ENCODE peak calls at places on chromosomes 7 and 10, in ten cellular contexts. V is activated CD4-positive, alpha-beta T cell treated with anti-CD3 and anti-CD28 coated beads for 48 hours; J is DMS79 treated with DMSO at 0.1 percent for 48 hours; R is C1 segment of cervical spinal cord; X is T-helper 9 cell; U is A549; B is aorta; Y is heart left ventricle; I is left lung; L is HS-27A. G is an unnamed sample.

GRCh38 chr7:69109879-69110278 is 488.4 kb upstream of the AUTS2 start:
- DNase-seq in V (no peak), J (no peak), R (no peak), X (no peak), U (no peak), B (no peak), Y (no peak), I (no peak), L (no peak), G (no peak)

GRCh38 chr7:154804449-154804848 is 198.5 kb downstream of the PAXIP1 start:
- DNase-seq in V (no peak), J (no peak), R (no peak), X (no peak), U (no peak), B (no peak), Y (no peak), I (no peak), L (no peak), G (no peak)

GRCh38 chr7:37643876-37644275 is 39.7 kb upstream of the GPR141 start:
- DNase-seq in V (no peak), J (no peak), R (no peak), X (no peak), U (peak; percentile 13), B (no peak), Y (no peak), I (no peak), L (no peak), G (no peak)

GRCh38 chr7:1505731-1506550 is 1.8 kb upstream of the INTS1 start:
- DNase-seq in V (no peak), J (peak; percentile 5), R (no peak), X (no peak), U (peak; percentile 78), B (peak; percentile 52), Y (no peak), I (peak; percentile 81), L (no peak), G (no peak)

GRCh38 chr10:63628526-63629362 is 107.5 kb downstream of the REEP3 start:
- DNase-seq in V (no peak), J (peak; percentile 93), R (peak; percentile 65), X (no peak), U (no peak), B (peak; percentile 74), Y (peak; percentile 79), I (no peak), L (no peak), G (peak; percentile 18)

GRCh38 chr10:121002586-121003205 is 151.5 kb downstream of the WDR11 start:
- DNase-seq in V (no peak), J (no peak), R (no peak), X (no peak), U (no peak), B (no peak), Y (no peak), I (no peak), L (no peak), G (no peak)

GRCh38 chr7:885893-886625 is 9.7 kb downstream of the GET4 start:
- DNase-seq in V (no peak), J (no peak), R (no peak), X (no peak), U (no peak), B (peak; percentile 33), Y (no peak), I (peak; percentile 43), L (no peak), G (no peak)

GRCh38 chr10:112755446-112756117 is 194.5 kb upstream of the TCF7L2 start:
- DNase-seq in V (no peak), J (no peak), R (peak; percentile 27), X (no peak), U (no peak), B (no peak), Y (no peak), I (no peak), L (no peak), G (no peak)

GRCh38 chr7:52143219-52143618 is 826.6 kb upstream of the COBL start:
- DNase-seq in V (no peak), J (no peak), R (no peak), X (no peak), U (no peak), B (no peak), Y (no peak), I (no peak), L (no peak), G (no peak)

GRCh38 chr7:73308074-73308664 is 457 bp downstream of the NSUN5 start:
- DNase-seq in V (no peak), J (no peak), R (no peak), X (no peak), U (no peak), B (no peak), Y (no peak), I (peak; percentile 83), L (no peak), G (no peak)

GRCh38 chr7:139328375-139328774 is 12.8 kb upstream of the FMC1 start:
- DNase-seq in V (no peak), J (no peak), R (no peak), X (no peak), U (peak; percentile 20), B (no peak), Y (no peak), I (no peak), L (no peak), G (no peak)

GRCh38 chr10:120555436-120556163 is 98.6 kb downstream of the PLPP4 start:
- DNase-seq in V (no peak), J (no peak), R (no peak), X (no peak), U (no peak), B (no peak), Y (no peak), I (no peak), L (no peak), G (no peak)

GRCh38 chr7:106681815-106682495 is 21.0 kb upstream of the CCDC71L start:
- DNase-seq in V (no peak), J (no peak), R (no peak), X (no peak), U (peak; percentile 48), B (no peak), Y (no peak), I (no peak), L (peak; percentile 22), G (no peak)

GRCh38 chr10:60508037-60508436 is 118.4 kb upstream of the ANK3 start:
- DNase-seq in V (no peak), J (no peak), R (no peak), X (no peak), U (no peak), B (no peak), Y (no peak), I (no peak), L (no peak), G (no peak)

GRCh38 chr7:51477323-51477722 is 160.7 kb upstream of the COBL start:
- DNase-seq in V (no peak), J (no peak), R (no peak), X (no peak), U (no peak), B (no peak), Y (no peak), I (no peak), L (no peak), G (no peak)

GRCh38 chr10:127303746-127304145 is 107.4 kb upstream of the INSYN2A start:
- DNase-seq in V (no peak), J (no peak), R (no peak), X (no peak), U (no peak), B (no peak), Y (no peak), I (no peak), L (no peak), G (no peak)

GRCh38 chr7:108009873-108010272 is 6.9 kb upstream of the LAMB1 start:
- DNase-seq in V (no peak), J (no peak), R (no peak), X (no peak), U (no peak), B (no peak), Y (no peak), I (no peak), L (no peak), G (no peak)

GRCh38 chr7:155576900-155577508 is 30.6 kb upstream of the CNPY1 start:
- DNase-seq in V (no peak), J (no peak), R (no peak), X (no peak), U (no peak), B (no peak), Y (no peak), I (no peak), L (no peak), G (no peak)

GRCh38 chr10:36428507-36428906 is 696.9 kb upstream of the ANKRD30A start:
- DNase-seq in V (no peak), J (no peak), R (no peak), X (no peak), U (no peak), B (no peak), Y (no peak), I (no peak), L (no peak), G (no peak)

GRCh38 chr7:132641238-132641637 is 65.0 kb upstream of the PLXNA4 start:
- DNase-seq in V (no peak), J (no peak), R (no peak), X (no peak), U (no peak), B (no peak), Y (no peak), I (no peak), L (no peak), G (no peak)

GRCh38 chr10:66218981-66219587 is 706.8 kb upstream of the LRRTM3 start:
- DNase-seq in V (peak; percentile 50), J (no peak), R (no peak), X (no peak), U (no peak), B (no peak), Y (no peak), I (no peak), L (no peak), G (peak; percentile 7)

GRCh38 chr10:114304566-114305421 is 65.7 kb downstream of the VWA2 start:
- DNase-seq in V (peak; percentile 71), J (peak; percentile 31), R (peak; percentile 22), X (peak; percentile 52), U (peak; percentile 37), B (peak; percentile 65), Y (no peak), I (no peak), L (peak; percentile 8), G (peak; percentile 71)

GRCh38 chr7:41820117-41820671 is 117.3 kb upstream of the INHBA start:
- DNase-seq in V (no peak), J (no peak), R (no peak), X (no peak), U (no peak), B (no peak), Y (no peak), I (no peak), L (no peak), G (no peak)

GRCh38 chr10:69736866-69737641 is 64.7 kb upstream of the COL13A1 start:
- DNase-seq in V (no peak), J (no peak), R (no peak), X (no peak), U (no peak), B (no peak), Y (no peak), I (no peak), L (no peak), G (no peak)

GRCh38 chr7:74199551-74200355 is 10.1 kb upstream of the LAT2 start:
- DNase-seq in V (no peak), J (no peak), R (no peak), X (no peak), U (no peak), B (no peak), Y (no peak), I (no peak), L (peak; percentile 64), G (no peak)

GRCh38 chr10:115171392-115171960 is 78.3 kb downstream of the ATRNL1 start:
- DNase-seq in V (no peak), J (no peak), R (no peak), X (no peak), U (no peak), B (no peak), Y (no peak), I (no peak), L (no peak), G (no peak)

GRCh38 chr7:2044883-2045471 is 187.8 kb downstream of the MAD1L1 start:
- DNase-seq in V (no peak), J (no peak), R (no peak), X (no peak), U (no peak), B (peak; percentile 37), Y (no peak), I (peak; percentile 66), L (no peak), G (peak; percentile 2)

GRCh38 chr7:83161851-83162401 is 758 bp downstream of the PCLO start:
- DNase-seq in V (no peak), J (peak; percentile 46), R (no peak), X (no peak), U (no peak), B (no peak), Y (no peak), I (no peak), L (no peak), G (no peak)